ENCODE peak calls at places on chromosomes 7 and 10, in six cellular contexts. B is mucosa of gallbladder, H is OCI-LY7, M is IMR-90, Y is kidney tubule cell, G is choroid plexus epithelial cell. Z is an unnamed sample.
A peak's percentile ranks its signal among the peaks of the same experiment; 100 is the strongest.

GRCh38 chr10:91616124-91616523 is 16.7 kb downstream of the PPP1R3C start:
- DNase-seq in Y (no peak), H (no peak), G (peak; percentile 55), M (no peak), B (no peak), Z (no peak)

GRCh38 chr7:51256916-51257315 is 59.7 kb downstream of the COBL start:
- DNase-seq in H (no peak), M (no peak), G (no peak), Y (no peak), B (no peak), Z (no peak)

GRCh38 chr7:157568785-157569584 is 232.2 kb downstream of the DNAJB6 start:
- DNase-seq in Y (peak; percentile 67), M (no peak), B (peak; percentile 51), G (peak; percentile 57), H (peak; percentile 4), Z (peak; percentile 10)

GRCh38 chr10:99930731-99931550 is 78.8 kb downstream of the DNMBP start:
- DNase-seq in Y (peak; percentile 94), M (peak; percentile 44), H (no peak), G (peak; percentile 44), B (peak; percentile 90), Z (peak; percentile 78)

GRCh38 chr10:89129850-89130396 is 77.2 kb downstream of the CH25H start:
- DNase-seq in B (peak; percentile 43), Y (peak; percentile 33), G (peak; percentile 69), M (peak; percentile 67), H (no peak), Z (no peak)

GRCh38 chr10:70772627-70773026 is 12.6 kb downstream of the TBATA start:
- DNase-seq in B (no peak), G (no peak), Y (no peak), M (no peak), H (no peak), Z (no peak)

GRCh38 chr10:58932126-58932525 is 244.3 kb upstream of the PHYHIPL start:
- DNase-seq in M (peak; percentile 4), H (no peak), B (no peak), Y (no peak), G (peak; percentile 26), Z (no peak)

GRCh38 chr7:81339946-81340345 is 421.1 kb upstream of the SEMA3C start:
- DNase-seq in G (peak; percentile 18), Y (no peak), M (peak; percentile 14), H (no peak), B (no peak), Z (no peak)

GRCh38 chr7:1867861-1868260 is 197.8 kb downstream of the ELFN1 start:
- DNase-seq in M (no peak), Y (no peak), G (no peak), B (no peak), H (no peak), Z (no peak)

GRCh38 chr10:110786172-110786571 is 85.6 kb upstream of the PDCD4 start:
- DNase-seq in M (peak; percentile 32), G (no peak), B (no peak), H (no peak), Y (peak; percentile 9), Z (peak; percentile 12)

GRCh38 chr10:28839600-28840007 is 162.3 kb downstream of the BAMBI start:
- DNase-seq in M (peak; percentile 79), B (peak; percentile 79), G (peak; percentile 76), Y (peak; percentile 81), H (no peak), Z (peak; percentile 78)

GRCh38 chr7:57361406-57361805 is 88.6 kb upstream of the ZNF716 start:
- DNase-seq in G (no peak), Y (no peak), H (no peak), M (no peak), B (no peak), Z (no peak)

GRCh38 chr7:27697861-27698430 is 35.3 kb upstream of the HIBADH start:
- DNase-seq in Y (peak; percentile 79), M (peak; percentile 49), H (peak; percentile 64), B (peak; percentile 30), G (peak; percentile 44), Z (no peak)

GRCh38 chr7:130356760-130357611 is 12.4 kb downstream of the CPA5 start:
- DNase-seq in M (peak; percentile 91), G (peak; percentile 95), Y (peak; percentile 94), B (no peak), H (no peak), Z (peak; percentile 78)

GRCh38 chr10:62554632-62555199 is 180.5 kb downstream of the ZNF365 start:
- DNase-seq in Y (peak; percentile 55), B (peak; percentile 12), H (peak; percentile 59), M (peak; percentile 52), G (peak; percentile 85), Z (peak; percentile 16)

GRCh38 chr7:47507514-47507913 is 74.4 kb downstream of the TNS3 start:
- DNase-seq in G (no peak), M (no peak), Y (no peak), H (no peak), B (no peak), Z (no peak)

GRCh38 chr7:157276731-157277562 is 59.9 kb upstream of the DNAJB6 start:
- DNase-seq in B (peak; percentile 30), Y (peak; percentile 78), G (peak; percentile 47), M (peak; percentile 51), H (no peak), Z (no peak)

GRCh38 chr7:149071641-149072437 is 18.7 kb downstream of the ZNF786 start:
- DNase-seq in B (no peak), Y (no peak), G (peak; percentile 18), H (no peak), M (peak; percentile 5), Z (no peak)

GRCh38 chr10:104923501-104923900 is 282.4 kb downstream of the SORCS3 start:
- DNase-seq in B (no peak), M (no peak), H (no peak), Y (no peak), G (no peak), Z (peak; percentile 36)

GRCh38 chr10:35933940-35934636 is 292.0 kb upstream of the FZD8 start:
- DNase-seq in Y (no peak), H (no peak), B (no peak), G (no peak), M (no peak), Z (no peak)

GRCh38 chr7:13542451-13542850 is 447.0 kb downstream of the ETV1 start:
- DNase-seq in Y (no peak), B (no peak), M (no peak), G (no peak), H (no peak), Z (no peak)

GRCh38 chr10:76033457-76034196 is 602.2 kb downstream of the LRMDA start:
- DNase-seq in M (peak; percentile 5), H (no peak), Y (peak; percentile 85), B (peak; percentile 79), G (peak; percentile 56), Z (peak; percentile 79)

GRCh38 chr10:110883924-110884323 is 12.2 kb downstream of the PDCD4 start:
- DNase-seq in H (no peak), G (peak; percentile 34), Y (no peak), B (no peak), M (peak; percentile 66), Z (no peak)

GRCh38 chr7:94355389-94355788 is 39.3 kb upstream of the COL1A2 start:
- DNase-seq in H (no peak), B (no peak), Y (no peak), G (peak; percentile 35), M (peak; percentile 49), Z (no peak)